ENCODE peak calls at places on chromosomes 3 and 15, in eight cellular contexts. I is NCI-H82; Q is WTC11; D is stimulated activated CD8-positive, alpha-beta memory T cell treated with anti-CD3 and anti-CD28 coated beads, Interleukin-7, amount 100 ng/mL, for 4 hours; G is activated T-cell treated with anti-CD3 and anti-CD28 coated beads, Interleukin-2, amount 50 U/mL, for 72 hours; S is NCI-H2029; T is ACHN; J is A172. F is an unnamed sample.

GRCh38 chr15:52162260-52162659 is 28.9 kb downstream of the GNB5 start:
- DNase-seq in I (no peak), J (no peak), Q (no peak), S (no peak), D (no peak), T (no peak), G (no peak), F (no peak)

GRCh38 chr15:90388462-90389182 is 580 bp downstream of the IQGAP1 start:
- DNase-seq in G (peak), J (no peak), I (peak), Q (peak), D (peak), T (peak), S (no peak), F (no peak)

GRCh38 chr3:198071602-198072285 is 111.7 kb downstream of the LMLN start:
- DNase-seq in I (peak), T (peak), S (no peak), G (peak), D (peak), Q (no peak), J (peak), F (no peak)

GRCh38 chr3:106824856-106825255 is 552.4 kb upstream of the CCDC54 start:
- DNase-seq in D (no peak), I (peak), J (peak), Q (peak), G (no peak), T (peak), S (no peak), F (no peak)

GRCh38 chr3:9901967-9902366 is 681 bp upstream of the IL17RE start:
- DNase-seq in D (no peak), J (no peak), I (no peak), Q (no peak), S (no peak), T (no peak), G (peak), F (no peak)

GRCh38 chr3:5037828-5038227 is 58.6 kb downstream of the BHLHE40 start:
- DNase-seq in Q (no peak), S (no peak), I (no peak), G (peak), D (no peak), T (no peak), J (no peak), F (no peak)

GRCh38 chr3:177212278-177212610 is 15.0 kb upstream of the TBL1XR1 start:
- DNase-seq in Q (no peak), S (no peak), T (no peak), I (no peak), J (no peak), D (no peak), G (no peak), F (no peak)

GRCh38 chr3:68306571-68306970 is 625.8 kb downstream of the TAFA4 start:
- DNase-seq in G (peak), Q (peak), J (no peak), T (peak), I (no peak), S (no peak), D (no peak), F (no peak)

GRCh38 chr3:171138027-171138426 is 111.5 kb upstream of the SLC2A2 start:
- DNase-seq in D (no peak), Q (no peak), J (no peak), G (no peak), T (no peak), S (no peak), I (no peak), F (no peak)

GRCh38 chr15:49079340-49080039 is 33.2 kb upstream of the SECISBP2L start:
- DNase-seq in I (peak), G (no peak), J (no peak), Q (peak), D (no peak), S (no peak), T (no peak), F (no peak)

GRCh38 chr3:53046171-53047170 is 598 bp upstream of the SFMBT1 start:
- DNase-seq in J (no peak), S (no peak), D (peak), I (peak), Q (peak), G (peak), T (peak), F (no peak)

GRCh38 chr3:111794701-111795100 is 64.4 kb upstream of the PHLDB2 start:
- DNase-seq in Q (no peak), D (no peak), T (no peak), S (no peak), J (no peak), I (no peak), G (no peak), F (no peak)

F was measured in DMS153.